ENCODE peak calls at places on chromosomes 1 and 21, in five cellular contexts. V is A549, Q is left ventricle myocardium inferior, H is cardiac fibroblast, I is lung. M is an unnamed sample.

GRCh38 chr1:107352850-107353249 is 212.0 kb downstream of the NTNG1 start:
- DNase-seq in Q (no peak), V (no peak), I (no peak), H (no peak), M (no peak)

GRCh38 chr1:31497601-31498000 is 78.7 kb upstream of the TINAGL1 start:
- DNase-seq in Q (no peak), I (no peak), H (peak), V (no peak), M (no peak)

GRCh38 chr1:150102986-150103385 is 35.4 kb downstream of the VPS45 start:
- DNase-seq in H (no peak), Q (no peak), I (no peak), V (no peak), M (no peak)

GRCh38 chr1:8203056-8203455 is 114.9 kb upstream of the SLC45A1 start:
- DNase-seq in Q (no peak), I (no peak), H (no peak), V (no peak), M (no peak)

GRCh38 chr1:9289090-9289534 is 3.6 kb upstream of the SPSB1 start:
- DNase-seq in Q (peak), H (peak), I (peak), V (peak), M (peak)

GRCh38 chr21:45424854-45425795 is 20.2 kb downstream of the COL18A1 start:
- DNase-seq in Q (no peak), V (no peak), H (no peak), I (no peak), M (no peak)

GRCh38 chr1:31952825-31953220 is 14.7 kb upstream of the PTP4A2 start:
- DNase-seq in Q (no peak), V (no peak), H (no peak), I (no peak), M (no peak)

GRCh38 chr1:179080866-179081695 is 789 bp upstream of the TOR3A start:
- DNase-seq in H (no peak), I (no peak), V (no peak), Q (no peak), M (no peak)

GRCh38 chr1:222893255-222893654 is 78.4 kb downstream of the DISP1 start:
- DNase-seq in I (no peak), H (no peak), Q (no peak), V (no peak), M (no peak)

GRCh38 chr1:233217832-233218231 is 77.7 kb downstream of the PCNX2 start:
- DNase-seq in Q (no peak), H (no peak), I (no peak), V (no peak), M (no peak)

GRCh38 chr1:16236091-16236494 is 890 bp downstream of the CPLANE2 start:
- DNase-seq in Q (no peak), V (peak), H (peak), I (peak), M (peak)

GRCh38 chr1:228515200-228515834 is 28.1 kb downstream of the RNF187 start:
- DNase-seq in I (no peak), H (peak), Q (no peak), V (peak), M (peak)

GRCh38 chr1:238111521-238111920 is 220.8 kb upstream of the ZP4 start:
- DNase-seq in Q (no peak), V (no peak), I (no peak), H (no peak), M (no peak)

GRCh38 chr1:47969478-47969877 is 27.7 kb downstream of the TRABD2B start:
- DNase-seq in V (no peak), H (no peak), I (no peak), Q (no peak), M (no peak)

GRCh38 chr1:108590947-108591346 is 31.0 kb downstream of the EEIG2 start:
- DNase-seq in H (peak), V (peak), I (no peak), Q (no peak), M (peak)

GRCh38 chr1:46558141-46558963 is 6.9 kb upstream of the KNCN start:
- DNase-seq in I (no peak), H (no peak), Q (no peak), V (no peak), M (no peak)

GRCh38 chr1:8104278-8105236 is 78.4 kb upstream of the ERRFI1 start:
- DNase-seq in H (no peak), I (no peak), V (no peak), Q (no peak), M (peak)

GRCh38 chr1:168709407-168709891 is 19.6 kb downstream of the DPT start:
- DNase-seq in Q (no peak), I (no peak), H (peak), V (peak), M (no peak)

GRCh38 chr1:24745711-24746582 is 700 bp downstream of the CLIC4 start:
- DNase-seq in V (peak), Q (peak), H (peak), I (peak), M (peak)

GRCh38 chr1:57678138-57678537 is 254.3 kb upstream of the DAB1 start:
- DNase-seq in I (no peak), H (no peak), V (no peak), Q (no peak), M (no peak)

GRCh38 chr1:209456878-209457277 is 126.6 kb upstream of the CAMK1G start:
- DNase-seq in H (no peak), V (no peak), I (peak), Q (no peak), M (peak)

GRCh38 chr1:192592981-192593683 is 17.6 kb downstream of the RGS1 start:
- DNase-seq in H (peak), V (no peak), Q (no peak), I (no peak), M (no peak)

DNA sequence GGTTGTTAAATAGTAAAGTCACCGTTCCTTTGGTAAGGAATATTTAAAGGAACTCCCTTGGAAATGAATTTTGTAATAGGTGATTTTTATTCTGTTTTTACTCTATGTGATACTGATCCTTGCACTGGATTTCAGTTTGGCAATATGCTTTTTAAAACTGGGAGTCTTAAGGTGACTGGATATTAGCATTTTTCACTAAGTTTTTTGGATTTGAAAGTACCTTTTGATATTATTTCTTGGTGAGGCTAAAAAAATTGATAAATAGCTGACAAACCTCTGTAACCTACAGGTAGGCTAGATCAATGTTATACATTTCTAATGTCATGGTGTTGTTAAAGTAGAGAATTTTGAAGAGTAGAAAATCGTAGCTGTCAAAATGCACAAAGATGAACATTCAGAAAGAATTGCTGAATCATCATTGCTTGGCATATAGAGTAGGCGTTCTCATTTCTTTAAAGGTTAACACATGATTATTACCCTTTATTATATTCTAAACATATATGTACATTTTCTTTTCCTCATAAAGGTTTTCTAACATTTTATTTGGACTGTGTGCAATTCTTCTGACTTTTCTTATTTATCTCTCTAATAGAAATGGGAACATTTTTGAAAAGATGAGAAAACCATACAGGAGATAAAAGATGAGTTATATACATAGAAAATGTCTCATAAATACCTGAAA is 1.5 kb upstream of the DNAJB4 start:
- DNase-seq in V (no peak), Q (no peak), I (no peak), H (no peak), M (peak)
- H3K4me3 ChIP-seq in V (peak), Q (peak), I (no peak), H (peak), M (peak)

DNA sequence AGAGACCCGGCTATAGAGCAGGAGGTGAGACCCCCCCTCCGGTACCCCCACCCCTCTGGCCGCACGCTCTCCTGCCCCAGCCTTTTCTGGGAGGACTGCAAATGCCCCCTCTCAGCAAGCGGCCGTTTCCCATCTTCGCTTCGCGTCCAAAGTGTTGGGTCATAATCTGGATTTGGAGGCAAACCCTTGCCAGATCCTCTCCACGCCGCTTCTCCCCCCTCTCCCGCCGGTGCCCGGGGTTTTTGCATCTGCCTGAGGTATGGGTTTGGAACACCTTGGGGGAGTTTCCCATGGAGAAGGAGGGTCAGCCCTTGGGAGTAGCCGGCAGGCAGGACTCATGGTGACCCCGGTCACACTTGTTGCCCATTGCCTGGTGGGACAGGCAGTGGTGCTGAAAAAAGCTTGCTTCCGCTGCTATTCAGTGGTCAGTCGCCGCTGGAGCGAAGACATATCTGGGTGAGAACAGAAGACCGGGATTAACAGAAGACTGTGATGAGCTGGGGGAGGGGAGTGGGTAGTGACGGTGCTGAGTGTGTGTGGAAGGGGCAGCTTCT is 948 bp downstream of the KCNK2 start:
- DNase-seq in V (no peak), I (no peak), Q (no peak), H (peak), M (no peak)
- H3K4me3 ChIP-seq in V (peak), I (no peak), Q (peak), H (peak), M (no peak)

DNA sequence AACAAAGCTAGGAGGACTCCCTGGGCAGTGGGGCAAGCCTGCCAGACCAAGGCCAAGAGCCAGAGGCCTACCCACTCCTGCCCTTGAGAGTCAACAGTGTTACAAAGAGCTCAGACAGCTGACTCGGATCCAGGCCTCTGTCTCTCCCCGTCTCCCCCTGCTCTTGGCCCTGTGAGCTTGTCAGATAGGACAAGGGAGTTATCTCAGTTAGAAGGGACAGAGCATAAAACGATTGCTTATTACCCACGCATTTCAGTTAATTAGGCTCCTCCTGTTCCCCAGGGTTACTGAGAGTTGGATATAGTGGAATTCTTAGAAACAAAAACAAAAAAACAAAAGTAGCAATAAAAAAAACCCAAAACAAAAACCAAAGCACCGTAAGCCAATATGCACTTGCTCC is 1.3 kb downstream of the SLC41A1 start:
- DNase-seq in I (no peak), Q (peak), V (no peak), H (no peak), M (no peak)
- H3K4me3 ChIP-seq in I (no peak), Q (peak), V (no peak), H (peak), M (no peak)

DNA sequence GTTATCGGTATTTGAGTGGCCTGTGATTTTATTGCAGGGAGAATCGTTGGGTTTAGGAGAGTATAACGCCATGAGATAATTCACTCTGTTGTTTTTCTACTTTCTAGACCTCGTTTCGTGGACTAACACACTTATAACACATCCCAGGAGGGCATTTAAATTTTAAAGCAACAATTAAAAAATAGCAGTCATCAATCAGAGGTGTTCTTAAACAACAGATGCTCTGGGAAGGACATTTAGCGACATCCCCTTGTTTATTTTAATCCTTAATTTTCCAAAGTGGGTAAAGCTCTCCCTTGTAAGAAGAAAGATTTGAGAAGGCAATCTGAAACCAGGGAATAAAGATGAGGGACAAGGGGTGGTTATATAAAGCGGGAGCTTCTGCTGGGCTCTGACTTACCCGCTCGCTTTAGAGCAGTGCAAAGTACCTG is 4.9 kb downstream of the PBX1 start:
- DNase-seq in I (no peak), Q (no peak), H (peak), V (no peak), M (no peak)
- H3K4me3 ChIP-seq in I (no peak), Q (peak), H (peak), V (peak), M (no peak)

DNA sequence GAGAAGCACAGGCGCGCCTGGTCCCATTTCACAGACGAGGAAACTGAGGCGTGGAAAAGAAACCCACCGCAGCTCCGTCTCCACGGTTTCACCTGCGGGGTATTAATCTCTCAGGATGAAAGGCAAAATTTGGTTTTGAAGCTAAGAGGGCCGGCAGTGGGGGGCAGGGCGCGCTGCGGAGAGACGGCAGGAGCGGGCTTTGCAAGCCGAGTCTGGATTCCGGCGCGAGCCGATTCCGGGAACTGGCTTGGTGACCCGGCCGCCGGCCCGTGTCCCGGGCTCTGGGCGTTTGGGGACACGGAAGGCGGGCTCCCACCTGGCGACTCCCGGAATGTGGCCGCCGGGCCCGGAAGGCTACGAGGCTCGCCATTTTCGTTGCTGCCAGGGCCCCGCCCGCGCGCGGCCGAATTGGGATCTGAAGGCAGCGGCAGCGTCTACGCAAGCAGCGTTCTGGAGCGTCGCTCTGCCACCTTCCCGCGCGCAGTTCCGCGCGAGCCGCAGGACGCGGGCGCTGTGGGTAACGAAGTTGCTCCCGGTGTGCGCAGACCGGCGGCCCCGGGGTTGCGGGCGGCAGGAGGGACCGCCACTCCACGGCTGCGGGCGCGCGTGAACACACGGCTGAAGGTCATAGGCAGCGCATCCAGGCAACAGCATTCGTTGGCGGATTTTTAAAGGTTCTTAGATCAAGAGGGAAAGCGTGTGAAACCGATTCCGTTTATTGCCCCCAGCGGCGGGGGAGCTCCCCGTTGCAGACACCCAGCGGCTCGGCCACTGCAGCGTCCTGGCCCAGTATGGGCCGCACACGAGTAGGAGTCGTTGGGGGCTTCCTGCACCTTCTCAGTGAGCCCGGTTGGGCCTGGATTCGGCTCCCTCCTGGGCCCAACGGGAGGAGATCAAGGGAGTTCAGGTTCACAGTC is 5.4 kb upstream of the PRDM16 start:
- DNase-seq in V (no peak), H (no peak), I (no peak), Q (no peak), M (no peak)
- H3K4me3 ChIP-seq in V (no peak), H (no peak), I (no peak), Q (peak), M (no peak)

DNA sequence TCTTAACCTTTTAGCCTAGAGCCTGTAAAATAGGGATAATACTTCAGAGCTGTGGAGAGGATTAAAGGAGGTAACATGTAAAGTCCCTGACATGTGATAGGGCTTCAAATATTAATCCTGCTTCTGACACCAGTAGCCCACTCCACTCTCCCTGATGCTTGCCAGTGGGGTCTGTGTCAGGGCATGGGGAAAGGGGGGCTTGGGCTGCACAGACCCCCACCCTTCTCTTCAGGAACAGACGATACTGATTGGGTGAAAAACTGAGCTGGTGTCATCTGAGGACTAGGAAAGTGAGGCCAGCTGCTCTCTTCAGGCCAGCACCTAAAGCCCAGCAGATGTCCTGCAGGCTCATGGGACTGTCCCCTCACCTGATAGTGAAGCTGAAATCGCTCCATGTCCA is 27.0 kb upstream of the MEF2D start:
- DNase-seq in V (no peak), H (no peak), Q (no peak), I (no peak), M (no peak)
- H3K4me3 ChIP-seq in V (no peak), H (no peak), Q (no peak), I (no peak), M (no peak)

DNA sequence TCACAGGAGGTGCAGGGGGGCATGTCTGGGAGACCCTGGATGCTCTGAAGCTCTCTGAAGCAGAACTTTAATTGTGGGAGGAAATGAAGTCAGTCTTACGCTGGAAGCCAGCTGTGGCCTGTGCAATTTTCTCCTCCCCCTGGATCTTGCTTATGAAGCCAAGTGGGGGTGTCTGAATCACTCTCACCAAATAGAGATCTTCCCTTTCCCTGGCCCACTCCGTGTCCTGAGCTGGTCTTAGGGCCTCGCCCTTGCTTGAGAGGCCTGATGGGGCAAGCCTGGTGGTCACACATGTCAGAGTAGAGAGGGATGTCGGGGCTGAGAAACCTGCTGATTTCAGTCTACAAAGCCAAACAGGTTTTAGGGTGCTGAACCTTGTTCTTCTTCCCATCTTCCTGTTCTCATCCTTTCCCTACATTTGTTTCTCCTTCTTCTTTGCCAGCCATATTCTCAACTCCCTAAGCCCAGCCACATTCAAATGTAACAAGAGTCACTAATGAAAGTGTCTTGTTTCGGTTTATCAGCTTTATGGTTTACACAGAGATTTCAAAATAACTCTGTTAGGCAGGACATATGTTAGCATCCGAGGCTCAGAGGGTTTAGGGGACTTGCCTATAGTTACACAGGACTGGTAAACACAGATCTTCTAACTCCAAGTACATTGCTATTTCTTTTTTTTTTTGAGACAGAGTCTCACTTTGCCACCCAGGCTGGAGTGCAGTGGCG is 61.1 kb downstream of the NDUFS5 start:
- DNase-seq in Q (no peak), V (no peak), H (peak), I (no peak), M (peak)
- H3K4me3 ChIP-seq in Q (no peak), V (no peak), H (no peak), I (no peak), M (no peak)

DNA sequence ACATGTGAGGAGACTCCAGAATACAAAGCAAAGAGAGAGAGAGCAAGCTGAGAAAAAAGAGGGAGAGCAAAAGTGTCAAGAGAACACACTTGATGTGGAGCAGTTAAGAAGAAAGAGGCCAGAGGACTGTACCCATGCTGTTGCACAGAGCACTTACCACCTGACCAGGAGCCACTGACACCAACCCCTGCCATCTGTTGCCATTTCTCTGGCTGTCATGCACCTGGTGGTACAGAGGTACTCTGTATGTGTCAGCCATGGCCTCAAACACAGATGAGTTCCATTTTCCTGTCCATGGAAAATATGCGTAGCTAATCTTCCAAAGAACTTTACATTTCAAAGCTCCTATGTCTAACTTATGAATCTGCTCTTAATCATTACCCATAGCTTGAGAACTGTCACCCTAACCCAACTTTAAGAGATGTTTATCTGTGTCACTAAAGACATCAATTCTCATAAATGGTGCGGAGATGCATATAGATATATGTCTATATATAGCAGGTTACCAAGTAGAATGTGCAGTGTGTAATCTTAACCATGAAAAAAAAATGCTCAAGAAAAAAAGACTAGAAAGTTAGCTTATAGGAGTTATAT is 32.7 kb upstream of the ABCD3 start:
- DNase-seq in H (no peak), I (no peak), V (no peak), Q (no peak), M (no peak)
- H3K4me3 ChIP-seq in H (no peak), I (no peak), V (no peak), Q (no peak), M (no peak)

GRCh38 chr1:14964698-14965055 is 188.9 kb upstream of the TMEM51 start:
- DNase-seq in Q (no peak), H (no peak), V (no peak), I (no peak), M (no peak)
- H3K4me3 ChIP-seq in Q (no peak), H (no peak), V (no peak), I (no peak), M (no peak)

M was measured in NB4.